ENCODE peak calls at places on chromosomes 4 and X, in nine cellular contexts. F is heart left ventricle; T is prostate gland; Z is tibial artery; K is hepatocyte; P is SK-N-SH; A is CD8-positive, alpha-beta memory T cell; L is OCI-LY7; S is RWPE1. E is an unnamed sample.

GRCh38 chrX:13485167-13485566 is 84.2 kb upstream of the EGFL6 start:
- DNase-seq in P (no peak), Z (no peak), L (no peak), A (no peak), K (no peak), T (no peak), F (no peak), S (peak), E (no peak)

GRCh38 chrX:97310373-97310772 is 426.7 kb downstream of the RPA4 start:
- DNase-seq in K (no peak), T (no peak), A (no peak), F (no peak), S (peak), P (no peak), L (no peak), Z (no peak), E (peak)

GRCh38 chr4:144611850-144612249 is 34.1 kb upstream of the HHIP start:
- DNase-seq in L (peak), S (peak), T (no peak), F (no peak), P (peak), K (peak), A (no peak), Z (no peak), E (peak)

GRCh38 chrX:2243913-2244460 is 256.8 kb downstream of the DHRSX start:
- DNase-seq in L (no peak), F (no peak), P (no peak), A (no peak), S (no peak), K (no peak), Z (no peak), T (no peak), E (no peak)

GRCh38 chrX:150573702-150574101 is 5.3 kb downstream of the MTM1 start:
- DNase-seq in F (no peak), Z (no peak), T (no peak), A (no peak), P (no peak), S (no peak), K (no peak), L (peak), E (no peak)

GRCh38 chr4:113289736-113290135 is 240.3 kb downstream of the ANK2 start:
- DNase-seq in T (no peak), F (no peak), K (no peak), A (no peak), P (no peak), S (no peak), L (no peak), Z (no peak), E (no peak)

GRCh38 chr4:7161721-7162214 is 30.6 kb upstream of the SORCS2 start:
- DNase-seq in P (peak), A (no peak), T (no peak), S (no peak), L (no peak), K (no peak), Z (no peak), F (no peak), E (no peak)

GRCh38 chr4:98601719-98602118 is 56.7 kb downstream of the TSPAN5 start:
- DNase-seq in A (no peak), Z (no peak), T (no peak), L (no peak), K (no peak), P (no peak), F (no peak), S (no peak), E (peak)

GRCh38 chr4:7979652-7979968 is 39.9 kb upstream of the AFAP1 start:
- DNase-seq in F (no peak), Z (no peak), P (no peak), A (no peak), S (no peak), K (no peak), L (no peak), T (no peak), E (no peak)

GRCh38 chrX:149825424-149825823 is 43.7 kb downstream of the MAGEA9 start:
- DNase-seq in K (no peak), S (no peak), A (peak), Z (no peak), L (peak), F (no peak), P (peak), T (no peak), E (peak)

GRCh38 chr4:164819366-164819765 is 57.6 kb upstream of the APELA start:
- DNase-seq in Z (no peak), K (no peak), S (no peak), T (no peak), F (no peak), L (no peak), A (no peak), P (no peak), E (no peak)

GRCh38 chr4:152896819-152897218 is 39.3 kb upstream of the FHDC1 start:
- DNase-seq in Z (no peak), K (no peak), S (no peak), A (no peak), L (no peak), P (no peak), T (no peak), F (no peak), E (peak)

GRCh38 chrX:103941201-103941975 is 21.0 kb upstream of the TMSB15B start:
- DNase-seq in S (peak), F (no peak), L (peak), A (peak), T (no peak), P (peak), K (peak), Z (no peak), E (peak)

GRCh38 chrX:40922307-40922706 is 162.9 kb upstream of the USP9X start:
- DNase-seq in L (peak), A (no peak), P (peak), Z (no peak), T (no peak), S (peak), K (peak), F (no peak), E (peak)

GRCh38 chrX:42714981-42715688 is 62.8 kb downstream of the PPP1R2C start:
- DNase-seq in S (peak), T (peak), A (no peak), P (peak), K (peak), F (peak), Z (peak), L (no peak), E (peak)

GRCh38 chr4:137387924-137388323 is 144.4 kb downstream of the PCDH18 start:
- DNase-seq in T (no peak), L (no peak), F (no peak), S (no peak), P (no peak), Z (no peak), K (no peak), A (no peak), E (peak)

GRCh38 chr4:104942990-104943758 is 203.5 kb upstream of the TET2 start:
- DNase-seq in A (peak), P (no peak), K (no peak), F (no peak), S (no peak), L (no peak), Z (no peak), T (no peak), E (peak)

GRCh38 chr4:102342404-102343074 is 2.7 kb downstream of the SLC39A8 start:
- DNase-seq in K (no peak), L (no peak), A (no peak), F (no peak), Z (no peak), T (no peak), S (no peak), P (no peak), E (peak)
- H3K27ac ChIP-seq in K (no peak), L (no peak), A (no peak), F (no peak), Z (no peak), T (no peak), S (no peak), P (no peak), E (no peak)

DNA sequence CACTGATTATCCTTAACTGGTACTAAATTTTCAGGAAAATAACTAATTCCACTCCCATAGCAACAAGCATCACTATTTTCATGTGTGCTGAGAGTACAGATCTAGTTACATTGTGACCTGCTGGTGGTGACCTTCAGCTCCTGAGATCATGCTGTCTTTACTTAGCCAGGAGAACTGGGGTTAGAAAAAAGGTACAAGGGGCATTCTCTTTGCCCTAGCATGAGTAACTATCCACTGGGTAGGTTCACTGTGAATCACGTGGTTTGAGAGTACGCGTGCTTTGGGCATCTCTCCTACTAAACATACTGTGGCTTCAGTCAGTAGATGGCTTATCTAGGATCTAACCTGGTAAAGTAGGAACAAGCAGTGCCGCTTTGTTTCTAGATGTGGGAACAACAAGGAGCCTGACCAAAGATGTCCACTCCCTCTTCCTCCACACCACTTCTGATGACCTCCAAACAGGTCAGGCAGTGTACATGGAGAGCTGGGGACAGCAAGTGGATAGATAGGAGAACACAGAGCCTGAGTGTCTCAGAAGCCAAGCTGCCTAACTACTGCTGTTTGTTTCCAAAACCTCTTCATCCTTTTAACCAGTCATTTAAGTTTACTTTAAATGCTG is 90.2 kb downstream of the CBR4 start:
- DNase-seq in A (no peak), L (no peak), Z (no peak), P (no peak), K (no peak), S (no peak), F (no peak), T (no peak), E (no peak)
- H3K27ac ChIP-seq in A (no peak), L (no peak), Z (peak), P (peak), K (peak), S (no peak), F (peak), T (peak), E (peak)

GRCh38 chr4:141914746-141915145 is 278.4 kb downstream of the IL15 start:
- DNase-seq in L (no peak), Z (no peak), K (no peak), T (no peak), A (no peak), S (no peak), P (no peak), F (no peak), E (no peak)

GRCh38 chr4:141913928-141914327 is 277.5 kb downstream of the IL15 start:
- DNase-seq in S (no peak), Z (no peak), K (no peak), L (no peak), T (no peak), P (no peak), F (no peak), A (no peak), E (peak)

GRCh38 chr4:141909541-141909940 is 273.2 kb downstream of the IL15 start:
- DNase-seq in K (no peak), S (no peak), L (no peak), F (no peak), P (no peak), A (no peak), T (no peak), Z (no peak), E (no peak)

GRCh38 chr4:141912831-141913230 is 276.4 kb downstream of the IL15 start:
- DNase-seq in T (no peak), K (peak), A (no peak), P (peak), L (no peak), Z (peak), F (no peak), S (no peak), E (peak)
- H3K27ac ChIP-seq in T (no peak), K (no peak), A (no peak), P (no peak), L (no peak), Z (no peak), F (no peak), S (no peak), E (peak)

DNA sequence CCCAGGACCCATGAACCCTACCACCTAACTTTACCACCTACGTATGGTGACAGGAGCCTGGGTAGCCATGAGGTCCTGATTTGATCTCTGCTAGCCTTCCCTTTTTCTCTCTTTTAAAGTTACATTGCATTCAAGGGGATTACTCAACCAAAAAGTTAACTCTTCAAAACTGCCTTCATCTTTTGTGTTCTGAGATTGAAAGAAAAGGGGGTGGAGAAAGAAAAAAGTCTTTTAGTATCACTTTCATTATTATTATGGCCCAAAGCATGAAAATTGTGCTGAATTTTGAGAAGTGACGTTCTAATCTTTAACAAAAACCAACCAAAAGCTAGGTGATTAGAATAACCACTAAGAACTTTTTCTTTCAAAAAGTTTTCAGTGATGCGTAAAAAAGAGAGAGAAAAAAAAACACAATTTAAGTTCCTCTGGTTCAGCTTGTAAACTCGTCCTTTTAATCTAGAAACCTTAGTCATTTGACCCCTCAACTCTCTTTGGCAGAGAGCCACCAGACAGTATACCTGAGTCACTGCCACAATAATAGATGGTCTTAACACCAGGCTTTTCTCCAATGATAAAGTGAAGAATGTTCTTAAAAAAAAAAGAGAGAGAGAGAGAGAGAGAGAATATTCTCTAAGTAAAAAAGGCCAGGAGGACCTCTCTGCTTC is 347.4 kb upstream of the FGF13 start:
- DNase-seq in S (peak), Z (no peak), T (no peak), K (peak), F (no peak), P (no peak), L (no peak), A (no peak), E (no peak)
- H3K27ac ChIP-seq in S (no peak), Z (no peak), T (no peak), K (no peak), F (no peak), P (no peak), L (no peak), A (no peak), E (no peak)

GRCh38 chr4:23225024-23225423 is 532.3 kb downstream of the GBA3 start:
- DNase-seq in L (no peak), P (no peak), F (no peak), T (no peak), A (no peak), S (no peak), Z (no peak), K (no peak), E (no peak)

GRCh38 chr4:23225564-23225963 is 532.8 kb downstream of the GBA3 start:
- DNase-seq in Z (no peak), P (no peak), F (no peak), L (no peak), A (no peak), K (no peak), T (no peak), S (no peak), E (no peak)

GRCh38 chr4:23219779-23220408 is 527.2 kb downstream of the GBA3 start:
- DNase-seq in L (no peak), F (no peak), T (no peak), Z (no peak), S (no peak), P (no peak), K (no peak), A (no peak), E (no peak)
- H3K27ac ChIP-seq in L (no peak), F (no peak), T (no peak), Z (no peak), S (no peak), P (no peak), K (no peak), A (no peak), E (no peak)

DNA sequence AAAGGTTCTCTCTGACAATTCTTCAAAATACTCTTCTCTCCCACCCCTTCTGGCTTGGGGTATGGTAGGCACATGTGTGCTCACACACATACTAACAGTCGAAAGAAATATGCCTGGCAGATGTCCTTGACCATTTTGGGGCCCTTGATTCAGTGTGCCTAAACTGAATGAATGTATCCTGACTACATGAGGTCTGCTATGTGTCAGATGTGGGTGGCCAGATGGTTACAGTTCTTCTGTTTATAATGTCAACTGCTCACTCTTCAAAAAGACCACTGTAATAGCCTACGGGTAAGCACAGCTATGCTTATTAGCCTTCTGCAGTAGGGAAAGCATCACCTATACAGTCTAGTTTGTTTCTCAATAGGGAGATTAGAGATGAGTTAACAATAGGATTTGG is 63.7 kb upstream of the VEGFC start:
- DNase-seq in K (no peak), Z (no peak), L (no peak), A (no peak), T (no peak), P (no peak), F (no peak), S (no peak), E (no peak)
- H3K27ac ChIP-seq in K (no peak), Z (no peak), L (no peak), A (no peak), T (no peak), P (no peak), F (no peak), S (no peak), E (no peak)

E was measured in cardiac muscle cell.